ENCODE peak calls at places on chromosomes 6 and 20, in ten cellular contexts. One of them, this sample, is unnamed.

GRCh38 chr20:7571521-7572065 is 368.7 kb downstream of the HAO1 start:
- DNase-seq in CD4-positive, alpha-beta memory T cell: no peak
- DNase-seq in upper lobe of right lung: no peak
- DNase-seq in activated CD8-positive, alpha-beta memory T cell treated with anti-CD3 and anti-CD28 coated beads for 48 hours: no peak
- DNase-seq in heart left ventricle: no peak
- DNase-seq in neural crest cell: no peak
- DNase-seq in heart right ventricle: no peak
- DNase-seq in RPMI7951: peak; percentile 33
- DNase-seq in activated T-helper 1 cell treated with Interleukin-2 at 50 U/mL for 16 hours: no peak
- DNase-seq in ascending aorta: no peak
- DNase-seq in this sample: no peak

GRCh38 chr20:46708172-46708860 is 1.1 kb upstream of the SLC2A10 start:
- DNase-seq in CD4-positive, alpha-beta memory T cell: no peak
- DNase-seq in upper lobe of right lung: no peak
- DNase-seq in activated CD8-positive, alpha-beta memory T cell treated with anti-CD3 and anti-CD28 coated beads for 48 hours: no peak
- DNase-seq in heart left ventricle: no peak
- DNase-seq in neural crest cell: no peak
- DNase-seq in heart right ventricle: no peak
- DNase-seq in RPMI7951: no peak
- DNase-seq in activated T-helper 1 cell treated with Interleukin-2 at 50 U/mL for 16 hours: no peak
- DNase-seq in ascending aorta: no peak
- DNase-seq in this sample: no peak

GRCh38 chr20:62632575-62632974 is 9.7 kb upstream of the SLCO4A1 start:
- DNase-seq in CD4-positive, alpha-beta memory T cell: no peak
- DNase-seq in upper lobe of right lung: no peak
- DNase-seq in activated CD8-positive, alpha-beta memory T cell treated with anti-CD3 and anti-CD28 coated beads for 48 hours: no peak
- DNase-seq in heart left ventricle: no peak
- DNase-seq in neural crest cell: no peak
- DNase-seq in heart right ventricle: no peak
- DNase-seq in RPMI7951: no peak
- DNase-seq in activated T-helper 1 cell treated with Interleukin-2 at 50 U/mL for 16 hours: no peak
- DNase-seq in ascending aorta: no peak
- DNase-seq in this sample: no peak

GRCh38 chr20:59657459-59658046 is 53.2 kb downstream of the PHACTR3 start:
- DNase-seq in CD4-positive, alpha-beta memory T cell: no peak
- DNase-seq in upper lobe of right lung: no peak
- DNase-seq in activated CD8-positive, alpha-beta memory T cell treated with anti-CD3 and anti-CD28 coated beads for 48 hours: no peak
- DNase-seq in heart left ventricle: no peak
- DNase-seq in neural crest cell: no peak
- DNase-seq in heart right ventricle: no peak
- DNase-seq in RPMI7951: no peak
- DNase-seq in activated T-helper 1 cell treated with Interleukin-2 at 50 U/mL for 16 hours: no peak
- DNase-seq in ascending aorta: no peak
- DNase-seq in this sample: no peak

GRCh38 chr20:63706852-63707557 is 771 bp downstream of the ARFRP1 start:
- DNase-seq in CD4-positive, alpha-beta memory T cell: peak; percentile 61
- DNase-seq in upper lobe of right lung: peak; percentile 83
- DNase-seq in activated CD8-positive, alpha-beta memory T cell treated with anti-CD3 and anti-CD28 coated beads for 48 hours: no peak
- DNase-seq in heart left ventricle: peak; percentile 56
- DNase-seq in neural crest cell: no peak
- DNase-seq in heart right ventricle: peak; percentile 38
- DNase-seq in RPMI7951: peak; percentile 63
- DNase-seq in activated T-helper 1 cell treated with Interleukin-2 at 50 U/mL for 16 hours: peak; percentile 47
- DNase-seq in ascending aorta: peak; percentile 70
- DNase-seq in this sample: peak; percentile 40

GRCh38 chr20:16819483-16819882 is 71.3 kb downstream of the OTOR start:
- DNase-seq in CD4-positive, alpha-beta memory T cell: no peak
- DNase-seq in upper lobe of right lung: no peak
- DNase-seq in activated CD8-positive, alpha-beta memory T cell treated with anti-CD3 and anti-CD28 coated beads for 48 hours: no peak
- DNase-seq in heart left ventricle: no peak
- DNase-seq in neural crest cell: no peak
- DNase-seq in heart right ventricle: no peak
- DNase-seq in RPMI7951: no peak
- DNase-seq in activated T-helper 1 cell treated with Interleukin-2 at 50 U/mL for 16 hours: no peak
- DNase-seq in ascending aorta: no peak
- DNase-seq in this sample: no peak

GRCh38 chr6:30263734-30264133 is 50.5 kb upstream of the TRIM26 start:
- DNase-seq in CD4-positive, alpha-beta memory T cell: no peak
- DNase-seq in upper lobe of right lung: no peak
- DNase-seq in activated CD8-positive, alpha-beta memory T cell treated with anti-CD3 and anti-CD28 coated beads for 48 hours: no peak
- DNase-seq in heart left ventricle: no peak
- DNase-seq in neural crest cell: no peak
- DNase-seq in heart right ventricle: no peak
- DNase-seq in RPMI7951: peak; percentile 92
- DNase-seq in activated T-helper 1 cell treated with Interleukin-2 at 50 U/mL for 16 hours: no peak
- DNase-seq in ascending aorta: no peak
- DNase-seq in this sample: no peak

GRCh38 chr6:53347921-53348435 is 772 bp downstream of the ELOVL5 start:
- DNase-seq in CD4-positive, alpha-beta memory T cell: peak; percentile 49
- DNase-seq in upper lobe of right lung: peak; percentile 86
- DNase-seq in activated CD8-positive, alpha-beta memory T cell treated with anti-CD3 and anti-CD28 coated beads for 48 hours: peak; percentile 32
- DNase-seq in heart left ventricle: peak; percentile 81
- DNase-seq in neural crest cell: peak; percentile 59
- DNase-seq in heart right ventricle: peak; percentile 79
- DNase-seq in RPMI7951: peak; percentile 80
- DNase-seq in activated T-helper 1 cell treated with Interleukin-2 at 50 U/mL for 16 hours: peak; percentile 26
- DNase-seq in ascending aorta: peak; percentile 85
- DNase-seq in this sample: no peak

GRCh38 chr6:41334482-41335023 is 855 bp upstream of the NCR2 start:
- DNase-seq in CD4-positive, alpha-beta memory T cell: no peak
- DNase-seq in upper lobe of right lung: no peak
- DNase-seq in activated CD8-positive, alpha-beta memory T cell treated with anti-CD3 and anti-CD28 coated beads for 48 hours: no peak
- DNase-seq in heart left ventricle: no peak
- DNase-seq in neural crest cell: no peak
- DNase-seq in heart right ventricle: no peak
- DNase-seq in RPMI7951: no peak
- DNase-seq in activated T-helper 1 cell treated with Interleukin-2 at 50 U/mL for 16 hours: no peak
- DNase-seq in ascending aorta: no peak
- DNase-seq in this sample: no peak

GRCh38 chr6:137093183-137094069 is 48.7 kb upstream of the IL20RA start:
- DNase-seq in CD4-positive, alpha-beta memory T cell: no peak
- DNase-seq in upper lobe of right lung: no peak
- DNase-seq in activated CD8-positive, alpha-beta memory T cell treated with anti-CD3 and anti-CD28 coated beads for 48 hours: no peak
- DNase-seq in heart left ventricle: no peak
- DNase-seq in neural crest cell: no peak
- DNase-seq in heart right ventricle: no peak
- DNase-seq in RPMI7951: no peak
- DNase-seq in activated T-helper 1 cell treated with Interleukin-2 at 50 U/mL for 16 hours: no peak
- DNase-seq in ascending aorta: no peak
- DNase-seq in this sample: no peak

GRCh38 chr20:17518339-17519052 is 12.7 kb downstream of the BFSP1 start:
- DNase-seq in CD4-positive, alpha-beta memory T cell: no peak
- DNase-seq in upper lobe of right lung: no peak
- DNase-seq in activated CD8-positive, alpha-beta memory T cell treated with anti-CD3 and anti-CD28 coated beads for 48 hours: no peak
- DNase-seq in heart left ventricle: no peak
- DNase-seq in neural crest cell: no peak
- DNase-seq in heart right ventricle: no peak
- DNase-seq in RPMI7951: peak; percentile 29
- DNase-seq in activated T-helper 1 cell treated with Interleukin-2 at 50 U/mL for 16 hours: no peak
- DNase-seq in ascending aorta: no peak
- DNase-seq in this sample: no peak

GRCh38 chr6:26017567-26017966 is 55.0 kb downstream of the TRIM38 start:
- DNase-seq in CD4-positive, alpha-beta memory T cell: peak; percentile 78
- DNase-seq in upper lobe of right lung: peak; percentile 81
- DNase-seq in activated CD8-positive, alpha-beta memory T cell treated with anti-CD3 and anti-CD28 coated beads for 48 hours: peak; percentile 68
- DNase-seq in heart left ventricle: peak; percentile 79
- DNase-seq in neural crest cell: no peak
- DNase-seq in heart right ventricle: peak; percentile 70
- DNase-seq in RPMI7951: peak; percentile 92
- DNase-seq in activated T-helper 1 cell treated with Interleukin-2 at 50 U/mL for 16 hours: peak; percentile 61
- DNase-seq in ascending aorta: peak; percentile 94
- DNase-seq in this sample: no peak

GRCh38 chr6:139549561-139550070 is 175.2 kb upstream of the CITED2 start:
- DNase-seq in CD4-positive, alpha-beta memory T cell: no peak
- DNase-seq in upper lobe of right lung: no peak
- DNase-seq in activated CD8-positive, alpha-beta memory T cell treated with anti-CD3 and anti-CD28 coated beads for 48 hours: no peak
- DNase-seq in heart left ventricle: no peak
- DNase-seq in neural crest cell: no peak
- DNase-seq in heart right ventricle: no peak
- DNase-seq in RPMI7951: no peak
- DNase-seq in activated T-helper 1 cell treated with Interleukin-2 at 50 U/mL for 16 hours: no peak
- DNase-seq in ascending aorta: no peak
- DNase-seq in this sample: no peak

GRCh38 chr6:116371384-116372209 is 850 bp downstream of the DSE start:
- DNase-seq in CD4-positive, alpha-beta memory T cell: peak; percentile 24
- DNase-seq in upper lobe of right lung: peak; percentile 84
- DNase-seq in activated CD8-positive, alpha-beta memory T cell treated with anti-CD3 and anti-CD28 coated beads for 48 hours: no peak
- DNase-seq in heart left ventricle: peak; percentile 81
- DNase-seq in neural crest cell: peak; percentile 63
- DNase-seq in heart right ventricle: peak; percentile 59
- DNase-seq in RPMI7951: peak; percentile 96
- DNase-seq in activated T-helper 1 cell treated with Interleukin-2 at 50 U/mL for 16 hours: peak; percentile 1
- DNase-seq in ascending aorta: peak; percentile 92
- DNase-seq in this sample: no peak

GRCh38 chr6:52712136-52712535 is 41.2 kb downstream of the TMEM14A start:
- DNase-seq in CD4-positive, alpha-beta memory T cell: no peak
- DNase-seq in upper lobe of right lung: no peak
- DNase-seq in activated CD8-positive, alpha-beta memory T cell treated with anti-CD3 and anti-CD28 coated beads for 48 hours: no peak
- DNase-seq in heart left ventricle: no peak
- DNase-seq in neural crest cell: no peak
- DNase-seq in heart right ventricle: no peak
- DNase-seq in RPMI7951: no peak
- DNase-seq in activated T-helper 1 cell treated with Interleukin-2 at 50 U/mL for 16 hours: no peak
- DNase-seq in ascending aorta: no peak
- DNase-seq in this sample: no peak

This sample was measured in naive B cell.